ENCODE peak calls at places on chromosomes 12 and 14, in seven cellular contexts. D is fibroblast of pulmonary artery, K is esophagus squamous epithelium, F is fibroblast of lung, G is astrocyte of the cerebellum, L is tibial artery, T is cardiac muscle cell. O is an unnamed sample.
A peak's percentile ranks its signal among the peaks of the same experiment; 100 is the strongest.

GRCh38 chr14:88614218-88614907 is 51.5 kb downstream of the ZC3H14 start:
- DNase-seq in D (peak; percentile 75), K (no peak), F (peak; percentile 77), G (peak; percentile 49), L (no peak), T (no peak), O (peak; percentile 36)

GRCh38 chr14:61566537-61567225 is 128.6 kb upstream of the HIF1A start:
- DNase-seq in D (peak; percentile 71), K (no peak), F (peak; percentile 61), G (no peak), L (no peak), T (no peak), O (peak; percentile 83)

GRCh38 chr12:32309811-32310755 is 89.3 kb upstream of the FGD4 start:
- DNase-seq in D (peak; percentile 41), K (no peak), F (peak; percentile 36), G (no peak), L (no peak), T (peak; percentile 55), O (no peak)

GRCh38 chr14:105487449-105487985 is 831 bp downstream of the CRIP1 start:
- DNase-seq in D (no peak), K (no peak), F (no peak), G (no peak), L (peak; percentile 46), T (no peak), O (no peak)

GRCh38 chr14:25820368-25820767 is 770.4 kb upstream of the STXBP6 start:
- DNase-seq in D (no peak), K (no peak), F (no peak), G (no peak), L (no peak), T (no peak), O (no peak)

GRCh38 chr14:90293766-90294471 is 37.6 kb downstream of the PSMC1 start:
- DNase-seq in D (no peak), K (no peak), F (peak; percentile 52), G (no peak), L (no peak), T (no peak), O (no peak)

GRCh38 chr14:48826058-48826457 is 760.1 kb downstream of the RPS29 start:
- DNase-seq in D (no peak), K (no peak), F (no peak), G (no peak), L (no peak), T (no peak), O (no peak)

GRCh38 chr14:64200170-64200569 is 94.0 kb downstream of the ESR2 start:
- DNase-seq in D (no peak), K (no peak), F (no peak), G (no peak), L (no peak), T (peak; percentile 64), O (no peak)

GRCh38 chr12:52324068-52324444 is 2.9 kb upstream of the KRT83 start:
- DNase-seq in D (no peak), K (no peak), F (no peak), G (no peak), L (no peak), T (no peak), O (no peak)

GRCh38 chr14:104076743-104077142 is 8.8 kb upstream of the ASPG start:
- DNase-seq in D (no peak), K (no peak), F (no peak), G (no peak), L (no peak), T (no peak), O (no peak)

GRCh38 chr14:75292886-75293285 is 14.3 kb downstream of the FOS start:
- DNase-seq in D (no peak), K (no peak), F (no peak), G (no peak), L (peak; percentile 27), T (no peak), O (no peak)

GRCh38 chr12:3432176-3432742 is 58.7 kb upstream of the PRMT8 start:
- DNase-seq in D (peak; percentile 2), K (no peak), F (no peak), G (no peak), L (no peak), T (no peak), O (no peak)

GRCh38 chr12:89212339-89212771 is 139.9 kb downstream of the DUSP6 start:
- DNase-seq in D (peak; percentile 78), K (no peak), F (peak; percentile 37), G (no peak), L (peak; percentile 23), T (no peak), O (no peak)

GRCh38 chr12:96242597-96242996 is 48.4 kb downstream of the ELK3 start:
- DNase-seq in D (no peak), K (no peak), F (no peak), G (no peak), L (no peak), T (no peak), O (no peak)

GRCh38 chr14:89855961-89856360 is 98.6 kb downstream of the EFCAB11 start:
- DNase-seq in D (peak; percentile 86), K (no peak), F (peak; percentile 87), G (peak; percentile 68), L (no peak), T (no peak), O (no peak)

DNA sequence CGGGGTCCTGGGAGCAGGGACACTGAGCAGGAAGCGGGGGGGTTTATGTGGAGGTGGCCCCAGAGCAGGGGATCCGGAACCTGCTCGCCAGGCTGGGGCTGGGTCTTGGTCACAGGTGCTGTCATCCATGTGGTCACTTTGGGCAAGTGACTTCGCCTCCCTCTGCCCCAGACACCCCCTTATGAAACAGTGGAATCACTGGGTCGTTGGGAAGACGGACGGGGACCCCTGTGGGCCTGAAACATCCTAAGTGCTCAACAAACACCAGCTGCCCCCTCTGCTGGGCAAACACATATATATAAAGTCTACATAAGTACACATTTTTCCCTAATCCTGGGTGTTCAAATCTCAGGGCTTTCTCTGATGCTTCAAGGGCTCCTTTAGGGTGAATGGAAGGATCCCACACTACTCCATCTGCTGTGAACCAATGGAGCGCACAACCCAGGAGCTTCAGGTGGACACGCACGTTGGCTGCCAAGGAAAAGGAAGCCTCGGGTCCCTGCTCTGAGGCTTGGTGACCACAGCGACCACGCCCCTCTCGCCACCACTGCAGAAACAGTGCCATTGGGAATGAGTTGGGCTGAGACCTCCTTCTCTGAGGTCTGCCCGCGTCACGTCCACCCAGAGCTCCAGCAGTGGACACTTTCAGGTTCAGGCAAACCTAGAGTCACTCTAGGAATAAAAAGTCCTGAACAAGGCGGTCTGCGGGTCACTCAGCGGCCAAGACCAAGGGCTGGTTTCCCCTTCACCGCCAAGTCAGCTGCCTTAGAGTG is 54.6 kb downstream of the CDC42BPB start:
- DNase-seq in D (no peak), K (no peak), F (no peak), G (no peak), L (no peak), T (no peak), O (no peak)
- TF ChIP-seq CTCF in D (no peak), K (no peak), F (peak; percentile 4), G (peak; percentile 18), L (no peak), T (no peak), O (no peak)

GRCh38 chr12:82688035-82688501 is 1.4 kb downstream of the TMTC2 start:
- DNase-seq in D (peak; percentile 19), K (no peak), F (peak; percentile 23), G (no peak), L (no peak), T (no peak), O (no peak)

GRCh38 chr12:82687020-82687951 is 580 bp downstream of the TMTC2 start:
- DNase-seq in D (peak; percentile 21), K (no peak), F (peak; percentile 25), G (no peak), L (peak; percentile 58), T (peak; percentile 73), O (no peak)

GRCh38 chr12:82685721-82686222 is 934 bp upstream of the TMTC2 start:
- DNase-seq in D (peak; percentile 96), K (peak; percentile 69), F (peak; percentile 94), G (peak; percentile 91), L (peak; percentile 95), T (peak; percentile 98), O (peak; percentile 95)

GRCh38 chr12:82686223-82687019 is at the start of gene TMTC2:
- DNase-seq in D (peak; percentile 89), K (peak; percentile 44), F (peak; percentile 87), G (peak; percentile 77), L (peak; percentile 89), T (peak; percentile 92), O (peak; percentile 78)

DNA sequence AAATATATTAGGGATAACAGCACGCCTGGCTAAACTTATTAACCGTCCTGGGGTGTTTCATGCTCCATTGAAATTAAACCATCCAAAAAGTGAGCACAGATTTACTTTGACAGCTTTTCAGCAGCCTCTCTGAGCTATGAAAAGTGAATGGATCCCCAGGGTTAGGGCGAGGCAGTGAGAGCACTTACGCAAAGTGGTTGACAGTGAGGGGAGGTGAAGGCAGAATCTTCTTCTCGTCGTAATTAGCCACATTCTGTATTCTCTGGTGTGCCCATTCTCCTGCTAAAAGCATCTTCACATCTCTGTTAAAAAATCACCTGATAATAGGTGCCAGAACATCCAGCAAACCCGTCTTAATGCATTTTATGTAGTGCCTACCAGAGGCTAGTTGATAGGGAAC is 1.9 kb downstream of the TMTC2 start:
- DNase-seq in D (no peak), K (no peak), F (no peak), G (no peak), L (no peak), T (no peak), O (no peak)
- H3K4me3 ChIP-seq in D (peak overlapping the region; percentile 78), K (peak overlapping the region; percentile 77), F (peak overlapping the region; percentile 84), G (peak overlapping the region; percentile 84), L (no peak overlapping the region), T (peak overlapping the region; percentile 85), O (peak overlapping the region; percentile 79)

DNA sequence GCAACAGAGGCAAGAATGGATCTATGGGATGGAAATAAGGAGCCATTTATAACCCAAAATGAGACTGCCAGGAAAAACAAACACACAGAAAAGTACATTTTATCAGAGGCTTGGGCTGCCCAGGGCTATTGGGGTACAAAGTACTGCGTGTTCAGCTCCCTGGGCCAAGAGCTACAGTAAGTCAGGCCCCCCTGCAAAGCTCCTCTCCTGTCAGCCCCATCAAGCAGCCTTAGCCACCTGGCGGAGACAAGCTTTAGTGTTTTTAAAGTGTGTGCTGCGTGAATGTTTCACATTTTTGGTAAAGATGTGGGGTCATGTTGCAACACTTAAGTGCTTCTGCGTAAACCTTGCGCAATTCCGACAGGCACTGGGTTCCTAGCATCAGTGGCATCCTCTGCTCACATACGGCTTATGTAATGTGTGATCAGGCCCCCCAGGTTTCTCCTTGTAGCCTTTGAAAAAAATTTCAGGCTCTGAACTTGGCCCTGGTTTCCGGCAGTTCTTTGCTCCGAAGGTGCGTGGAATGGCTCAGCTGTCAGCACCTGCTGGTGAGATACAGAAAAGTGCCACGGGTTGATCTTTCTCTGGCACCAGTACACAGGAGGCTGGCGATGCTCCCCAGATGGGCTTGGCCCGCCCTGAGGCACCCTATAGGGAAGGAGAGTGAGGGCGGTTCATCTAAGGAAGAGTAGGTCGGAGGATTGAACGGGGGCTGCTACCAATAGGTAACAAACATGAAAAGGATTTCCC is 198.7 kb upstream of the EEA1 start:
- DNase-seq in D (peak; percentile 95), K (no peak), F (peak; percentile 97), G (peak; percentile 37), L (peak; percentile 84), T (peak; percentile 87), O (no peak)
- TF ChIP-seq CTCF in D (peak; percentile 46), K (peak; percentile 58), F (peak; percentile 63), G (peak; percentile 25), L (peak; percentile 63), T (peak; percentile 61), O (peak; percentile 16)

DNA sequence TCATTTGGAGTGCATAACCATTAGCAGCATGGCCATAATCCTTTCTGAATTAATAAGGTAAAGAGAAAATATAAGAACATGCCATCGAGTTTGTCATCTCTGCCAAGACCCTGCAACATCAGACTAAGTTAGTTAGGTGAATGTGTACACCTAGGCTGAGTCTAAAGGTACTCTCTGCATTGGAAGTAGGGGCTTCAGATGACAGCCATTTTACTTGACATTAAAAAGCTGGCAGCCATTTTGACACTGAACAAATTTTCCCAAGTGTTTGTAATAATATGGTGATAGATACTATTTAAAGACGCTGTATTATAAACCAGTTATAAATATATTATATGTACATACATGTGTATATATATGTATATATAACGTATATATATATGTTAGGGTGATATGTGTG is 79.0 kb downstream of the SUDS3 start:
- DNase-seq in D (no peak), K (no peak), F (no peak), G (no peak), L (no peak), T (no peak), O (no peak)
- H3K4me3 ChIP-seq in D (no peak overlapping the region), K (no peak overlapping the region), F (no peak overlapping the region), G (no peak overlapping the region), L (no peak overlapping the region), T (no peak overlapping the region), O (no peak overlapping the region)

O was measured in retinal pigment epithelial cell.